ENCODE peak calls at places on chromosomes 5 and 9, in ten cellular contexts. R is body of pancreas, Q is stomach, B is H1, S is tibial nerve, U is spleen, T is lower leg skin, A is heart left ventricle, I is transverse colon, Y is sigmoid colon. P is an unnamed sample.
A peak's percentile ranks its signal among the peaks of the same experiment; 100 is the strongest.

GRCh38 chr5:108654042-108654441 is 93.7 kb upstream of the FER start:
- DNase-seq in R (no peak), Q (no peak), B (no peak), S (no peak), U (no peak), T (no peak), A (no peak), I (no peak), Y (no peak), P (no peak)

GRCh38 chr5:1349246-1349645 is 4.3 kb upstream of the CLPTM1L start:
- DNase-seq in R (no peak), Q (no peak), B (no peak), S (no peak), U (peak; percentile 65), T (no peak), A (no peak), I (no peak), Y (no peak), P (no peak)

GRCh38 chr9:2621678-2622360 is at the start of gene VLDLR:
- DNase-seq in R (peak; percentile 72), Q (peak; percentile 61), B (no peak), S (no peak), U (peak; percentile 79), T (peak; percentile 84), A (peak; percentile 78), I (peak; percentile 53), Y (peak; percentile 66), P (peak; percentile 36)

GRCh38 chr9:124254261-124254682 is 3.5 kb upstream of the NEK6 start:
- DNase-seq in R (no peak), Q (no peak), B (no peak), S (no peak), U (peak; percentile 51), T (no peak), A (no peak), I (no peak), Y (peak; percentile 8), P (no peak)

GRCh38 chr5:33073856-33074255 is 362.7 kb downstream of the NPR3 start:
- DNase-seq in R (no peak), Q (no peak), B (no peak), S (no peak), U (no peak), T (no peak), A (no peak), I (no peak), Y (no peak), P (no peak)

GRCh38 chr9:124810513-124811355 is 33.8 kb downstream of the OLFML2A start:
- DNase-seq in R (no peak), Q (no peak), B (peak; percentile 84), S (no peak), U (no peak), T (no peak), A (peak; percentile 28), I (no peak), Y (no peak), P (peak; percentile 96)

GRCh38 chr9:137223078-137224040 is 1.3 kb upstream of the RNF208 start:
- DNase-seq in R (peak; percentile 99), Q (peak; percentile 98), B (peak; percentile 96), S (peak; percentile 94), U (peak; percentile 99), T (peak; percentile 99), A (peak; percentile 99), I (peak; percentile 97), Y (peak; percentile 99), P (peak; percentile 100)

GRCh38 chr5:78829811-78830499 is 155.2 kb downstream of the ARSB start:
- DNase-seq in R (peak; percentile 27), Q (no peak), B (no peak), S (peak; percentile 61), U (no peak), T (peak; percentile 89), A (peak; percentile 77), I (peak; percentile 13), Y (peak; percentile 86), P (no peak)

GRCh38 chr9:75889577-75889976 is 896 bp upstream of the PCSK5 start:
- DNase-seq in R (peak; percentile 8), Q (no peak), B (no peak), S (no peak), U (no peak), T (no peak), A (no peak), I (peak; percentile 51), Y (no peak), P (no peak)

GRCh38 chr9:75891277-75892167 is 1.0 kb downstream of the PCSK5 start:
- DNase-seq in R (peak; percentile 22), Q (no peak), B (no peak), S (peak; percentile 33), U (peak; percentile 77), T (peak; percentile 89), A (peak; percentile 72), I (peak; percentile 55), Y (peak; percentile 78), P (no peak)

GRCh38 chr9:75892168-75892901 is 1.9 kb downstream of the PCSK5 start:
- DNase-seq in R (peak; percentile 20), Q (no peak), B (no peak), S (peak; percentile 18), U (no peak), T (peak; percentile 86), A (peak; percentile 68), I (peak; percentile 70), Y (peak; percentile 71), P (no peak)

GRCh38 chr9:75889977-75890540 is 414 bp upstream of the PCSK5 start:
- DNase-seq in R (peak; percentile 45), Q (peak; percentile 28), B (no peak), S (peak; percentile 62), U (no peak), T (peak; percentile 87), A (no peak), I (peak; percentile 60), Y (peak; percentile 82), P (peak; percentile 52)

DNA sequence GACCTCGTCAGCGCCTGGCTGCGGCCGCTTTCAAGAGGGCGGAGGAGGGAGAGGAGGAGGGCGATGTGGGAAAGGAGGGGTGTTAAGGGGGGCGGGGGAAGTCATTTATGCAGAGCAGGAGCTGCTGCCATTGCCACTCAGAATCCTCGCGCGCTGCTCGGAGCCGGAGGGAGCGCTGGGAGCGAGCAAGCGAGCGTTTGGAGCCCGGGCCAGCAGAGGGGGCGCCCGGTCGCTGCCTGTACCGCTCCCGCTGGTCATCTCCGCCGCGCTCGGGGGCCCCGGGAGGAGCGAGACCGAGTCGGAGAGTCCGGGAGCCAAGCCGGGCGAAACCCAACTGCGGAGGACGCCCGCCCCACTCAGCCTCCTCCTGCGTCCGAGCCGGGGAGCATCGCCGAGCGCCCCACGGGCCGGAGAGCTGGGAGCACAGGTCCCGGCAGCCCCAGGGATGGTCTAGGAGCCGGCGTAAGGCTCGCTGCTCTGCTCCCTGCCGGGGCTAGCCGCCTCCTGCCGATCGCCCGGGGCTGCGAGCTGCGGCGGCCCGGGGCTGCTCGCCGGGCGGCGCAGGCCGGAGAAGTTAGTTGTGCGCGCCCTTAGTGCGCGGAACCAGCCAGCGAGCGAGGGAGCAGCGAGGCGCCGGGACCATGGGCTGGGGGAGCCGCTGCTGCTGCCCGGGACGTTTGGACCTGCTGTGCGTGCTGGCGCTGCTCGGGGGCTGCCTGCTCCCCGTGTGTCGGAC is at the start of gene PCSK5:
- DNase-seq in R (peak; percentile 95), Q (peak; percentile 75), B (peak; percentile 77), S (peak; percentile 92), U (peak; percentile 91), T (peak; percentile 97), A (peak; percentile 94), I (peak; percentile 94), Y (peak; percentile 97), P (peak; percentile 88)
- TF ChIP-seq POLR2A in R (peak; percentile 97), Q (peak; percentile 58), B (no peak), S (peak; percentile 70), U (no peak), T (peak; percentile 39), A (no peak), I (peak; percentile 96), Y (peak; percentile 91), P (peak; percentile 84)

GRCh38 chr9:4667681-4668080 is 1.4 kb upstream of the SPATA6L start:
- DNase-seq in R (no peak), Q (no peak), B (no peak), S (no peak), U (no peak), T (no peak), A (no peak), I (no peak), Y (no peak), P (no peak)

GRCh38 chr9:4663956-4664355 is 1.9 kb downstream of the PLPP6 start:
- DNase-seq in R (no peak), Q (no peak), B (no peak), S (no peak), U (no peak), T (no peak), A (no peak), I (no peak), Y (no peak), P (no peak)

GRCh38 chr9:4662989-4663792 is 1.1 kb downstream of the PLPP6 start:
- DNase-seq in R (peak; percentile 65), Q (no peak), B (no peak), S (no peak), U (no peak), T (peak; percentile 88), A (no peak), I (no peak), Y (no peak), P (no peak)

GRCh38 chr9:4666042-4666699 is at the start of gene SPATA6L:
- DNase-seq in R (peak; percentile 79), Q (peak; percentile 75), B (no peak), S (no peak), U (peak; percentile 91), T (peak; percentile 94), A (peak; percentile 84), I (peak; percentile 76), Y (peak; percentile 88), P (peak; percentile 38)

DNA sequence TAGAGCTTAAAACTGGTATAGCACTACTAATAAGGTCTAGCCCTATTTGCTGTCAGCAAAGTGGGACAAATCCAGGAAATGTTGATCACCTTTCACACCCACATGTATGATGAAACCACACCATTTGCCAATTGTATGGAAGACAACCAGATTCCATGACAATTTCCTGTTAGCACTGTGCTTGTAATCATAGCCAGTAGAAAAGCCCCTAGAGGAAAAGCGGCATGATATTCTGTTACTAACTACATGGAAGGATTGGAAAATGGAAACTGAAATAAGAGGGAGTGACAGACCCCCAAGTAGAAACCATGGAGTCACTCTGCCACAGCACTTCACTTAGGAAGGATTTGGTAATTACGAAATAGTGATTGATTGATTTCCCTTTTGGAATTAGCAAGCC is 923 bp downstream of the SPATA6L start:
- DNase-seq in R (peak; percentile 16), Q (no peak), B (no peak), S (no peak), U (no peak), T (no peak), A (no peak), I (no peak), Y (no peak), P (no peak)
- TF ChIP-seq POLR2A in R (no peak), Q (no peak), B (no peak), S (no peak), U (no peak), T (no peak), A (no peak), I (no peak), Y (no peak), P (no peak)

GRCh38 chr5:150412319-150413175 is at the start of gene CD74:
- DNase-seq in R (peak; percentile 92), Q (peak; percentile 95), B (no peak), S (peak; percentile 83), U (peak; percentile 97), T (peak; percentile 95), A (peak; percentile 89), I (peak; percentile 92), Y (peak; percentile 89), P (no peak)
- TF ChIP-seq POLR2A in R (peak; percentile 95), Q (peak; percentile 54), B (no peak), S (no peak), U (peak; percentile 96), T (no peak), A (no peak), I (peak; percentile 79), Y (no peak), P (no peak)

DNA sequence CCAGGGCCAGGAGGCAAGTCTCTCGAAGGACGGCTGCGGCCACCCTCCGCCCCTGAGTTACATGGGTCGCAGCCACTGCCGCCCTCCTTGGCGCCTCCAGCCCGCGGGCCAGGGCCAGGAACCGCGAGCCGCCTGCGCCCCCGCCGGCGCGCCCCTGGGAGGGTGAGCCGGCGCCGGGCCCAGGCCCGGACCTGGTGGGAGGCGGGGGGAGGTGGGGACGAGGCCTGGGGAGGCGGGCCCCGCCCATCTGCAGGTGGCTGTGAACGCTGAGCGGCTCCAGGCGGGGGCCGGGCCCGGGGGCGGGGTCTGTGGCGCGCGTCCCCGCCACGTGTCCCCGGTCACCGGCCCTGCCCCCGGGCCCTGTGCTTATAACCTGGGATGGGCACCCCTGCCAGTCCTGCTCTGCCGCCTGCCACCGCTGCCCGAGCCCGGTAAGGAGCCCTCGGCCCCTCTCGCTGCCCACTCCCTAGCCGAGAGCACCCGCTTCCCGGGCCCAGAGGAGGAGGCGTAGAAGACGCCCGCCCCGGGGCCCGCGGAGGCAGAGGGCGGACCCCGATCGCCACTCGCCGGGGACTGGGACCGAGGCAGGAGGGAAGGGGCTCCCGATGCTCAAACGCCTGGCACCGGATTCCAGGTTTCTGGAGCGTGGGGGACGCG is at the start of gene ASS1:
- DNase-seq in R (peak; percentile 89), Q (peak; percentile 90), B (no peak), S (peak; percentile 21), U (no peak), T (peak; percentile 91), A (peak; percentile 87), I (peak; percentile 91), Y (peak; percentile 85), P (no peak)
- TF ChIP-seq POLR2A in R (peak; percentile 80), Q (no peak), B (no peak), S (no peak), U (no peak), T (no peak), A (no peak), I (peak; percentile 89), Y (peak; percentile 31), P (no peak)

P was measured in H54.